ENCODE peak calls at places on chromosomes 11 and 22, in eight cellular contexts. I is effector memory CD4-positive, alpha-beta T cell; V is mammary epithelial cell; N is T follicular helper cell; A is IMR-90; P is endodermal cell; M is coronary artery; G is ACHN. R is an unnamed sample.

GRCh38 chr11:130144721-130145327 is 14.8 kb upstream of the ST14 start:
- DNase-seq in P (peak), I (no peak), G (no peak), A (peak), N (no peak), V (no peak), M (peak), R (no peak)

GRCh38 chr11:62012451-62013265 is 45.2 kb upstream of the FTH1 start:
- DNase-seq in G (peak), V (peak), A (peak), N (no peak), M (no peak), P (no peak), I (no peak), R (no peak)

GRCh38 chr11:87743002-87743401 is 432.2 kb downstream of the RAB38 start:
- DNase-seq in I (no peak), P (peak), N (no peak), A (no peak), M (no peak), V (no peak), G (no peak), R (no peak)

GRCh38 chr22:48228468-48228867 is 1466.0 kb downstream of the TBC1D22A start:
- DNase-seq in A (no peak), I (no peak), N (no peak), P (no peak), M (no peak), G (no peak), V (no peak), R (no peak)

GRCh38 chr11:130816516-130816915 is 99.8 kb downstream of the SNX19 start:
- DNase-seq in I (no peak), G (peak), N (no peak), V (no peak), P (no peak), A (no peak), M (no peak), R (no peak)

GRCh38 chr11:117094776-117095175 is 3.5 kb downstream of the SIK3 start:
- DNase-seq in G (no peak), P (no peak), N (no peak), A (peak), V (peak), I (no peak), M (no peak), R (no peak)

GRCh38 chr22:48566741-48567140 is 1260.9 kb downstream of the BRD1 start:
- DNase-seq in A (no peak), N (no peak), G (no peak), M (no peak), V (no peak), P (no peak), I (no peak), R (no peak)

GRCh38 chr11:69718147-69718546 is 14.3 kb upstream of the FGF19 start:
- DNase-seq in G (peak), P (peak), V (no peak), M (no peak), N (no peak), I (no peak), A (peak), R (no peak)

GRCh38 chr11:96049426-96049825 is 125.5 kb upstream of the MTMR2 start:
- DNase-seq in G (no peak), N (no peak), V (peak), P (no peak), A (peak), I (no peak), M (no peak), R (no peak)

GRCh38 chr11:72223615-72224586 is 666 bp upstream of the INPPL1 start:
- DNase-seq in N (peak), V (no peak), A (peak), M (no peak), G (peak), I (peak), P (peak), R (peak)

GRCh38 chr11:73227571-73228211 is 9.6 kb downstream of the P2RY2 start:
- DNase-seq in A (no peak), V (peak), G (no peak), M (peak), N (no peak), I (no peak), P (peak), R (no peak)

GRCh38 chr22:40400173-40400572 is 29.8 kb downstream of the SGSM3 start:
- DNase-seq in I (peak), A (no peak), V (no peak), G (no peak), N (peak), M (no peak), P (no peak), R (no peak)

GRCh38 chr11:110463153-110463552 is 33.4 kb downstream of the FDX1 start:
- DNase-seq in A (peak), I (no peak), N (no peak), G (peak), P (peak), V (no peak), M (no peak), R (no peak)

GRCh38 chr11:17076517-17077239 is 789 bp downstream of the RPS13 start:
- DNase-seq in I (no peak), N (no peak), M (no peak), P (no peak), A (peak), G (no peak), V (no peak), R (no peak)

GRCh38 chr22:20026996-20027601 is 6.2 kb downstream of the TANGO2 start:
- DNase-seq in N (no peak), M (no peak), V (no peak), A (no peak), P (no peak), G (no peak), I (no peak), R (no peak)

GRCh38 chr11:43954241-43954640 is 11.8 kb downstream of the C11orf96 start:
- DNase-seq in M (no peak), N (no peak), I (no peak), P (peak), V (no peak), G (no peak), A (no peak), R (no peak)

GRCh38 chr22:19873138-19873959 is 18.7 kb upstream of the GNB1L start:
- DNase-seq in V (no peak), N (no peak), A (no peak), I (no peak), M (peak), P (peak), G (no peak), R (peak)

GRCh38 chr11:17822021-17822781 is 87.6 kb downstream of the KCNC1 start:
- DNase-seq in N (no peak), P (peak), A (peak), I (no peak), V (no peak), G (no peak), M (no peak), R (no peak)

GRCh38 chr11:298406-299065 is 790 bp downstream of the IFITM5 start:
- DNase-seq in I (no peak), P (peak), M (no peak), G (no peak), V (no peak), A (no peak), N (no peak), R (no peak)

GRCh38 chr22:37951305-37951704 is 2.1 kb downstream of the C22orf23 start:
- DNase-seq in P (no peak), M (no peak), I (no peak), G (no peak), N (no peak), A (peak), V (peak), R (no peak)

GRCh38 chr11:626475-627272 is at the start of gene SCT:
- DNase-seq in M (peak), V (no peak), G (no peak), I (no peak), A (no peak), P (peak), N (no peak), R (no peak)

GRCh38 chr11:78147807-78148206 is 8.4 kb upstream of the ALG8 start:
- DNase-seq in P (no peak), A (no peak), G (no peak), V (no peak), N (no peak), M (no peak), I (no peak), R (no peak)

GRCh38 chr11:7665473-7666291 is 7.6 kb downstream of the CYB5R2 start:
- DNase-seq in M (peak), V (peak), A (peak), G (peak), P (peak), I (peak), N (peak), R (peak)

GRCh38 chr11:58807358-58807757 is 37.1 kb downstream of the GLYATL2 start:
- DNase-seq in N (no peak), V (no peak), P (no peak), A (no peak), I (no peak), G (no peak), M (no peak), R (no peak)

GRCh38 chr22:45892681-45893461 is 84.1 kb downstream of the WNT7B start:
- DNase-seq in M (no peak), V (no peak), A (no peak), P (peak), N (no peak), G (no peak), I (no peak), R (no peak)

GRCh38 chr11:22341582-22341919 is 3.4 kb downstream of the SLC17A6 start:
- DNase-seq in A (no peak), M (no peak), N (no peak), G (no peak), I (no peak), V (no peak), P (peak), R (no peak)

GRCh38 chr22:19166421-19166820 is 12.1 kb downstream of the SLC25A1 start:
- DNase-seq in V (no peak), I (no peak), G (no peak), N (no peak), A (no peak), M (no peak), P (no peak), R (no peak)

GRCh38 chr11:84594602-84595001 is 1032.5 kb downstream of the DLG2 start:
- DNase-seq in G (no peak), I (no peak), V (no peak), P (no peak), M (no peak), A (no peak), N (no peak), R (no peak)

GRCh38 chr11:72685560-72686480 is 11.6 kb upstream of the PDE2A start:
- DNase-seq in V (no peak), M (no peak), N (no peak), I (no peak), G (no peak), P (peak), A (peak), R (no peak)

GRCh38 chr11:1300569-1301187 is 8.8 kb downstream of the TOLLIP start:
- DNase-seq in V (no peak), I (no peak), M (peak), A (no peak), P (peak), G (no peak), N (no peak), R (peak)

GRCh38 chr11:109423114-109423859 is 1.3 kb downstream of the C11orf87 start:
- DNase-seq in A (no peak), M (no peak), P (peak), N (no peak), G (no peak), I (no peak), V (peak), R (no peak)

GRCh38 chr11:121154473-121154872 is 53.4 kb downstream of the TECTA start:
- DNase-seq in P (no peak), G (no peak), I (no peak), A (no peak), N (no peak), M (no peak), V (no peak), R (no peak)

GRCh38 chr22:27726726-27727449 is 74.7 kb downstream of the MN1 start:
- DNase-seq in A (peak), P (peak), G (peak), N (no peak), I (no peak), V (no peak), M (peak), R (no peak)

GRCh38 chr22:17772249-17772962 is 1.9 kb downstream of the BID start:
- DNase-seq in G (no peak), P (no peak), V (no peak), N (no peak), A (peak), M (no peak), I (no peak), R (peak)

GRCh38 chr11:96763244-96763643 is 373.4 kb downstream of the JRKL start:
- DNase-seq in M (no peak), G (no peak), I (no peak), P (no peak), V (no peak), N (no peak), A (no peak), R (no peak)

GRCh38 chr11:114110948-114111347 is 51.4 kb downstream of the ZBTB16 start:
- DNase-seq in N (no peak), P (no peak), A (no peak), I (no peak), V (no peak), M (peak), G (no peak), R (no peak)

GRCh38 chr22:44256085-44256484 is 56.7 kb downstream of the SHISAL1 start:
- DNase-seq in P (peak), I (no peak), N (no peak), V (no peak), G (no peak), M (peak), A (no peak), R (no peak)

GRCh38 chr22:43226368-43226979 is 39.5 kb upstream of the TTLL12 start:
- DNase-seq in A (peak), V (no peak), N (no peak), M (no peak), I (no peak), P (peak), G (no peak), R (no peak)